ENCODE peak calls at places on chromosomes 16 and 17, in eight cellular contexts. F, R, M, X, S, B, J and Q are unnamed samples.

GRCh38 chr16:48911700-48912099 is 301.7 kb upstream of the N4BP1 start:
- DNase-seq in F (no peak), R (no peak), M (peak), X (peak), S (no peak), B (no peak), J (no peak), Q (no peak)

GRCh38 chr17:45955326-45955725 is 43.7 kb upstream of the STH start:
- DNase-seq in F (no peak), R (no peak), M (no peak), X (no peak), S (no peak), B (no peak), J (no peak), Q (no peak)

GRCh38 chr17:79263191-79263590 is 188.6 kb downstream of the ENGASE start:
- DNase-seq in F (no peak), R (no peak), M (no peak), X (no peak), S (no peak), B (no peak), J (no peak), Q (no peak)

GRCh38 chr16:51968756-51969155 is 578.2 kb downstream of the TOX3 start:
- DNase-seq in F (no peak), R (no peak), M (peak), X (no peak), S (no peak), B (no peak), J (no peak), Q (no peak)

GRCh38 chr17:58587713-58588117 is 73.3 kb upstream of the MTMR4 start:
- DNase-seq in F (peak), R (peak), M (peak), X (peak), S (peak), B (peak), J (peak), Q (peak)

GRCh38 chr17:302300-302698 is 50.3 kb downstream of the RPH3AL start:
- DNase-seq in F (no peak), R (no peak), M (no peak), X (no peak), S (no peak), B (no peak), J (no peak), Q (peak)

GRCh38 chr16:6663668-6664067 is 669.0 kb upstream of the RBFOX1 start:
- DNase-seq in F (no peak), R (no peak), M (no peak), X (no peak), S (no peak), B (no peak), J (no peak), Q (no peak)

GRCh38 chr17:4276514-4276913 is 12.7 kb upstream of the ANKFY1 start:
- DNase-seq in F (no peak), R (no peak), M (no peak), X (no peak), S (no peak), B (no peak), J (no peak), Q (no peak)

GRCh38 chr17:44362056-44362355 is 1.6 kb downstream of the FAM171A2 start:
- DNase-seq in F (no peak), R (no peak), M (no peak), X (peak), S (no peak), B (no peak), J (no peak), Q (no peak)

GRCh38 chr16:57620316-57621231 is 7.9 kb upstream of the ADGRG1 start:
- DNase-seq in F (no peak), R (peak), M (no peak), X (no peak), S (no peak), B (no peak), J (no peak), Q (peak)

GRCh38 chr17:44604149-44605115 is 47.1 kb downstream of the FZD2 start:
- DNase-seq in F (no peak), R (no peak), M (peak), X (no peak), S (no peak), B (no peak), J (no peak), Q (no peak)

GRCh38 chr17:78785011-78785662 is 3.1 kb upstream of the CYTH1 start:
- DNase-seq in F (no peak), R (peak), M (no peak), X (no peak), S (no peak), B (no peak), J (no peak), Q (no peak)

GRCh38 chr16:83814654-83814985 is 6.8 kb downstream of the HSBP1 start:
- DNase-seq in F (no peak), R (no peak), M (no peak), X (no peak), S (no peak), B (no peak), J (no peak), Q (no peak)

GRCh38 chr16:67000384-67001158 is 12.2 kb downstream of the CES4A start:
- DNase-seq in F (peak), R (peak), M (no peak), X (peak), S (peak), B (no peak), J (no peak), Q (peak)

GRCh38 chr16:30786115-30786935 is 680 bp downstream of the ZNF629 start:
- DNase-seq in F (peak), R (no peak), M (peak), X (no peak), S (peak), B (no peak), J (no peak), Q (peak)